ENCODE peak calls at places on chromosomes 13 and 19, in eight cellular contexts. A is fibroblast of pulmonary artery, T is GM23248, H is 8988T, N is GM12891, C is neuronal stem cell, O is thoracic aorta, X is SW480. E is an unnamed sample.

GRCh38 chr19:41234512-41235208 is 15.6 kb downstream of the AXL start:
- DNase-seq in A (no peak), T (no peak), H (no peak), N (no peak), C (no peak), O (no peak), X (peak), E (no peak)

GRCh38 chr13:40172878-40173277 is 493.6 kb downstream of the FOXO1 start:
- DNase-seq in A (no peak), T (no peak), H (no peak), N (no peak), C (no peak), O (no peak), X (no peak), E (no peak)

GRCh38 chr13:21297452-21297851 is 121.0 kb downstream of the MRPL57 start:
- DNase-seq in A (peak), T (peak), H (no peak), N (no peak), C (peak), O (no peak), X (no peak), E (no peak)

GRCh38 chr19:55092423-55093318 is 17.0 kb downstream of the EPS8L1 start:
- DNase-seq in A (no peak), T (no peak), H (no peak), N (no peak), C (no peak), O (no peak), X (no peak), E (no peak)

GRCh38 chr13:110726726-110727125 is 13.2 kb downstream of the ING1 start:
- DNase-seq in A (no peak), T (no peak), H (no peak), N (no peak), C (no peak), O (no peak), X (no peak), E (no peak)

GRCh38 chr19:34773555-34773864 is 495 bp upstream of the ZNF599 start:
- DNase-seq in A (no peak), T (no peak), H (no peak), N (no peak), C (no peak), O (no peak), X (no peak), E (no peak)

GRCh38 chr13:68984688-68985319 is 1122.8 kb upstream of the ATXN8OS start:
- DNase-seq in A (no peak), T (no peak), H (no peak), N (no peak), C (no peak), O (no peak), X (no peak), E (no peak)

GRCh38 chr13:50580684-50581305 is 262.7 kb downstream of the DLEU7 start:
- DNase-seq in A (peak), T (peak), H (no peak), N (no peak), C (no peak), O (no peak), X (no peak), E (no peak)

GRCh38 chr13:113863511-113864302 is at the start of gene GAS6:
- DNase-seq in A (peak), T (peak), H (peak), N (peak), C (peak), O (no peak), X (peak), E (no peak)

GRCh38 chr19:34481861-34482379 is 362 bp downstream of the WTIP start:
- DNase-seq in A (peak), T (peak), H (peak), N (no peak), C (no peak), O (no peak), X (peak), E (no peak)

GRCh38 chr19:5803441-5803751 is 1.5 kb upstream of the NRTN start:
- DNase-seq in A (no peak), T (no peak), H (no peak), N (no peak), C (no peak), O (no peak), X (no peak), E (no peak)

GRCh38 chr19:14520543-14520942 is 2.3 kb upstream of the DNAJB1 start:
- DNase-seq in A (no peak), T (no peak), H (no peak), N (no peak), C (no peak), O (no peak), X (no peak), E (no peak)

GRCh38 chr13:113777311-113778260 is 18.6 kb downstream of the TMEM255B start:
- DNase-seq in A (peak), T (peak), H (no peak), N (no peak), C (peak), O (no peak), X (no peak), E (no peak)

E was measured in GM18507.